ENCODE peak calls at places on chromosomes 6 and 20, in eight cellular contexts. B is AG10803, N is HS-5, S is heart left ventricle, C is uterus, G is mammary epithelial cell, L is left ventricle myocardium superior, V is iPS-NIHi11. T is an unnamed sample.

GRCh38 chr6:6556738-6557503 is 31.6 kb upstream of the LY86 start:
- DNase-seq in B (peak), N (no peak), S (peak), C (no peak), G (no peak), L (peak), V (peak), T (peak)

GRCh38 chr6:163806761-163807499 is 392.4 kb downstream of the QKI start:
- DNase-seq in B (peak), N (no peak), S (no peak), C (no peak), G (no peak), L (no peak), V (peak), T (no peak)

GRCh38 chr6:120282005-120282404 is 932.4 kb upstream of the MAN1A1 start:
- DNase-seq in B (no peak), N (no peak), S (no peak), C (no peak), G (no peak), L (no peak), V (no peak), T (no peak)

GRCh38 chr6:138691595-138692057 is 81.9 kb upstream of the CCDC28A start:
- DNase-seq in B (peak), N (peak), S (no peak), C (no peak), G (peak), L (no peak), V (peak), T (no peak)

GRCh38 chr6:35183281-35183680 is 30.5 kb upstream of the SCUBE3 start:
- DNase-seq in B (no peak), N (no peak), S (no peak), C (no peak), G (no peak), L (no peak), V (no peak), T (no peak)

GRCh38 chr6:72149715-72150114 is 263.4 kb downstream of the RIMS1 start:
- DNase-seq in B (no peak), N (no peak), S (no peak), C (no peak), G (peak), L (no peak), V (no peak), T (no peak)

GRCh38 chr6:110566346-110567125 is 90.1 kb upstream of the SLC22A16 start:
- DNase-seq in B (peak), N (no peak), S (peak), C (no peak), G (no peak), L (peak), V (no peak), T (peak)

GRCh38 chr20:36472656-36473071 is 68.7 kb upstream of the MYL9 start:
- DNase-seq in B (no peak), N (no peak), S (peak), C (peak), G (peak), L (peak), V (peak), T (peak)

GRCh38 chr20:49270177-49270576 is 7.7 kb downstream of the ZNFX1 start:
- DNase-seq in B (peak), N (no peak), S (no peak), C (no peak), G (no peak), L (no peak), V (no peak), T (no peak)

GRCh38 chr6:4351857-4352669 is 216.7 kb upstream of the ECI2 start:
- DNase-seq in B (peak), N (peak), S (peak), C (peak), G (peak), L (peak), V (peak), T (peak)

GRCh38 chr6:18488526-18489270 is 101.5 kb downstream of the RNF144B start:
- DNase-seq in B (no peak), N (no peak), S (no peak), C (no peak), G (peak), L (no peak), V (no peak), T (no peak)

GRCh38 chr6:105024803-105025202 is 67.9 kb downstream of the LIN28B start:
- DNase-seq in B (no peak), N (no peak), S (no peak), C (no peak), G (no peak), L (no peak), V (no peak), T (no peak)

GRCh38 chr20:26163890-26164289 is 467.2 kb upstream of the ZNF337 start:
- DNase-seq in B (peak), N (peak), S (no peak), C (no peak), G (peak), L (no peak), V (no peak), T (peak)

GRCh38 chr6:11868392-11868791 is 89.8 kb upstream of the ADTRP start:
- DNase-seq in B (no peak), N (no peak), S (no peak), C (no peak), G (no peak), L (no peak), V (no peak), T (no peak)

GRCh38 chr6:30926644-30927043 is 5.3 kb downstream of the SFTA2 start:
- DNase-seq in B (no peak), N (no peak), S (peak), C (no peak), G (peak), L (peak), V (no peak), T (no peak)

GRCh38 chr6:85417336-85417735 is 32.5 kb upstream of the NT5E start:
- DNase-seq in B (peak), N (no peak), S (no peak), C (no peak), G (peak), L (no peak), V (no peak), T (no peak)

GRCh38 chr6:167782698-167783517 is 43.8 kb upstream of the AFDN start:
- DNase-seq in B (no peak), N (no peak), S (no peak), C (no peak), G (no peak), L (no peak), V (no peak), T (no peak)

GRCh38 chr6:36829919-36830544 is 9.2 kb downstream of the CPNE5 start:
- DNase-seq in B (peak), N (no peak), S (peak), C (peak), G (no peak), L (peak), V (peak), T (no peak)

T was measured in islet precursor cell.